ENCODE peak calls at places on chromosomes 1 and 21, in four cellular contexts. F is adrenal gland, D is bronchial epithelial cell, L is breast epithelium. I is an unnamed sample.
A peak's percentile ranks its signal among the peaks of the same experiment; 100 is the strongest.

GRCh38 chr21:37848721-37849490 is 67.4 kb downstream of the KCNJ6 start:
- DNase-seq in F (no peak), D (no peak), L (no peak), I (no peak)

GRCh38 chr1:18041107-18041506 is 66.5 kb upstream of the IGSF21 start:
- DNase-seq in F (peak; percentile 31), D (no peak), L (no peak), I (no peak)

GRCh38 chr1:96845464-96845863 is 123.9 kb downstream of the PTBP2 start:
- DNase-seq in F (peak; percentile 64), D (peak; percentile 23), L (no peak), I (no peak)

GRCh38 chr1:230176871-230177411 is 109.9 kb downstream of the GALNT2 start:
- DNase-seq in F (peak; percentile 37), D (no peak), L (no peak), I (no peak)

GRCh38 chr1:34279971-34280370 is 103.3 kb downstream of the C1orf94 start:
- DNase-seq in F (no peak), D (no peak), L (no peak), I (no peak)

GRCh38 chr1:51296379-51297357 is 33.7 kb downstream of the TTC39A start:
- DNase-seq in F (peak; percentile 83), D (peak; percentile 68), L (peak; percentile 91), I (peak; percentile 42)

GRCh38 chr1:41479000-41479807 is 5.3 kb downstream of the EDN2 start:
- DNase-seq in F (peak; percentile 72), D (no peak), L (no peak), I (no peak)

GRCh38 chr21:42229676-42230075 is 10.7 kb downstream of the ABCG1 start:
- DNase-seq in F (no peak), D (no peak), L (no peak), I (no peak)

GRCh38 chr1:3211582-3211981 is 142.6 kb downstream of the PRDM16 start:
- DNase-seq in F (no peak), D (no peak), L (no peak), I (no peak)

GRCh38 chr1:220331318-220331717 is 59.1 kb upstream of the RAB3GAP2 start:
- DNase-seq in F (no peak), D (no peak), L (no peak), I (no peak)

GRCh38 chr1:183287191-183287675 is 101.2 kb downstream of the LAMC2 start:
- DNase-seq in F (peak; percentile 59), D (no peak), L (no peak), I (no peak)

GRCh38 chr1:182080955-182081582 is 19.6 kb upstream of the ZNF648 start:
- DNase-seq in F (no peak), D (peak; percentile 46), L (no peak), I (peak; percentile 21)

GRCh38 chr1:150971583-150972416 is 2.8 kb downstream of the CERS2 start:
- DNase-seq in F (peak; percentile 70), D (no peak), L (no peak), I (no peak)

GRCh38 chr1:11671205-11671543 is 7.2 kb downstream of the FBXO6 start:
- DNase-seq in F (no peak), D (no peak), L (no peak), I (no peak)

GRCh38 chr1:205013683-205014367 is 29.2 kb upstream of the CNTN2 start:
- DNase-seq in F (no peak), D (peak; percentile 45), L (no peak), I (no peak)

GRCh38 chr1:61162513-61163274 is 80.3 kb downstream of the NFIA start:
- DNase-seq in F (no peak), D (peak; percentile 42), L (no peak), I (no peak)

GRCh38 chr1:41739061-41739955 is 179.4 kb downstream of the HIVEP3 start:
- DNase-seq in F (peak; percentile 79), D (peak; percentile 73), L (peak; percentile 64), I (no peak)

GRCh38 chr1:194717941-194718340 is 1531.5 kb upstream of the B3GALT2 start:
- DNase-seq in F (no peak), D (no peak), L (no peak), I (no peak)

GRCh38 chr1:36223373-36223995 is 759 bp upstream of the THRAP3 start:
- DNase-seq in F (no peak), D (peak; percentile 45), L (no peak), I (no peak)

GRCh38 chr1:243796016-243796415 is 54.0 kb downstream of the AKT3 start:
- DNase-seq in F (no peak), D (no peak), L (no peak), I (no peak)

GRCh38 chr1:225460737-225461532 is 33.1 kb upstream of the LBR start:
- DNase-seq in F (peak; percentile 13), D (peak; percentile 45), L (no peak), I (no peak)

GRCh38 chr1:25001125-25001915 is 71.2 kb upstream of the RUNX3 start:
- DNase-seq in F (no peak), D (no peak), L (no peak), I (no peak)

GRCh38 chr1:89894802-89895201 is 74.0 kb downstream of the LRRC8D start:
- DNase-seq in F (no peak), D (no peak), L (no peak), I (no peak)
- H3K36me3 ChIP-seq in F (no peaks in the 10 kb centered on the region), D (peaks cover 2% of the 10 kb centered on the region), L (no peaks in the 10 kb centered on the region), I (no peaks in the 10 kb centered on the region)

DNA sequence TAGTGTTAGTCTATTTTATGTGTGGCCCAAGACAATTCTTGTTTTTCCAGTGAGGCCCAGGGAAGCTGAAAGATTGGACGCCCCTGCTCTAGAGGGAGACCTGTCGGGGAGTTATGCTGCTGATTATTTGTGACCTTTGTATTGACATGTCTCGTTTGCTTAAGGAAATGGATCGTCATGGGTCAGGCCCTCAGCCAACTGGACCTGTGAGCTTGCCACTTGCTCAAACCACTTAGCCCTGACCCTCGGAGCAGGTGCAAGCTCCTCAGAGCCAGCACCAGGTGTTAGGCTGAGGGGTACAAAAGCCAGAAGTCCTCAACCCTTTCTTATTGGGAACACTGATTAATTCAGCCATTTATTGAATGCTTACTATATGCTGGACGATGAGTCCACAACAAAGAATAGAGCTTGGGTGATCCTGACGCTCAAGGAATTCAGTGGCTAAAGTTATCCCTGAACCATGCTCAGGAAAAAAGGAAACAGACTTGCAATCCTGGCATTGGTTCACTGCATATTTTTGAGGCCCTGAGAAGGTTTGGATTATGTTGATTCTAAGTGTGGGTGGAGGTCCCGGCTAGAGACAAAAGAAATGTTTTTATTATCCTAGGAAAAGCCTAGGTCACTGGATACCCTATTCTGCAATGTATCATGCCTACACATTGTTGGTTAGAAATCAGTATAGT is 19.0 kb downstream of the TGFB2 start:
- DNase-seq in F (no peak), D (no peak), L (no peak), I (no peak)
- H3K4me3 ChIP-seq in F (no peak overlapping the region), D (no peak overlapping the region), L (no peak overlapping the region), I (no peak overlapping the region)

GRCh38 chr1:87344231-87344630 is 15.6 kb downstream of the LMO4 start:
- DNase-seq in F (no peak), D (no peak), L (no peak), I (no peak)
- H3K36me3 ChIP-seq in F (peaks cover 32% of the 10 kb centered on the region), D (peaks cover 14% of the 10 kb centered on the region), L (no peaks in the 10 kb centered on the region), I (peaks cover 15% of the 10 kb centered on the region)

GRCh38 chr1:110877776-110878175 is 4.8 kb downstream of the CD53 start:
- DNase-seq in F (no peak), D (no peak), L (no peak), I (no peak)
- H3K4me3 ChIP-seq in F (no peak overlapping the region), D (no peak overlapping the region), L (no peak overlapping the region), I (no peak overlapping the region)

GRCh38 chr1:224411766-224412165 is 22.8 kb downstream of the WDR26 start:
- DNase-seq in F (no peak), D (no peak), L (no peak), I (no peak)
- H3K36me3 ChIP-seq in F (peaks cover 91% of the 10 kb centered on the region), D (peaks cover 7% of the 10 kb centered on the region), L (peaks cover 2% of the 10 kb centered on the region), I (peaks cover 9% of the 10 kb centered on the region)

GRCh38 chr1:176546825-176547224 is 83.8 kb downstream of the PAPPA2 start:
- DNase-seq in F (no peak), D (no peak), L (no peak), I (no peak)

GRCh38 chr1:176557543-176558258 is 94.7 kb downstream of the PAPPA2 start:
- DNase-seq in F (no peak), D (peak; percentile 64), L (no peak), I (no peak)

GRCh38 chr1:176555911-176556687 is 93.1 kb downstream of the PAPPA2 start:
- DNase-seq in F (no peak), D (no peak), L (no peak), I (no peak)

GRCh38 chr1:176552217-176552974 is 89.4 kb downstream of the PAPPA2 start:
- DNase-seq in F (no peak), D (no peak), L (no peak), I (no peak)
- H3K4me3 ChIP-seq in F (no peak overlapping the region), D (no peak overlapping the region), L (no peak overlapping the region), I (no peak overlapping the region)

GRCh38 chr1:149928388-149928724 is 753 bp upstream of the SF3B4 start:
- DNase-seq in F (no peak), D (no peak), L (no peak), I (no peak)

GRCh38 chr1:149925751-149926150 is 1.9 kb downstream of the SF3B4 start:
- DNase-seq in F (no peak), D (no peak), L (no peak), I (no peak)

GRCh38 chr1:149927535-149928387 is at the start of gene SF3B4:
- DNase-seq in F (peak; percentile 96), D (peak; percentile 84), L (peak; percentile 97), I (no peak)

GRCh38 chr1:149927056-149927534 is 508 bp downstream of the SF3B4 start:
- DNase-seq in F (no peak), D (peak; percentile 9), L (no peak), I (no peak)

DNA sequence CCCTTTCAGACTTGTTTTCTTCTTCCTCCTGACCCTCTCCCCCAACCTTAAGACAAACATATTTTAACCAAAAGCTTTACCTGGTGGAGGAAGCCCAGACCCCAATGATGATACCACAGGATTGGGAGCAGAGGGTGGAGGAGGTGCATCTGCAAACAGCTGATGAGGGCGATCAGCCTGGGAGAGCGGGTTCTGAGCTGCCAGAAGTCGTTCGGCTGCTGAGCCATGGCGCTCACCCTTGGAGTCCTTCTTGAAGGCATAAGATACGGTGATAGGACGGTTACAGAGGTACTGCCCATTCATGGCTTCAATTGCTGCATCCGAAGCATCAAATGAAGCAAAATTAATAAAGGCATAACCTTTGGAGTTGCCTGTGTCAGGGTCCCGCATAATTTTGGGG is 1.3 kb downstream of the SF3B4 start:
- DNase-seq in F (no peak), D (no peak), L (no peak), I (no peak)
- H3K36me3 ChIP-seq in F (peaks cover 50% of the 10 kb centered on the region), D (peaks cover 19% of the 10 kb centered on the region), L (no peaks in the 10 kb centered on the region), I (peaks cover 31% of the 10 kb centered on the region)

I was measured in keratinocyte.